ENCODE peak calls at places on chromosomes 7 and 10, in eight cellular contexts. One of them, this sample, is unnamed.

GRCh38 chr10:48612241-48612943 is 7.5 kb upstream of the ARHGAP22 start:
- DNase-seq in head of caudate nucleus: no peak
- DNase-seq in T-helper 2 cell: no peak
- DNase-seq in brain microvascular endothelial cell: no peak
- DNase-seq in activated T-cell treated with anti-CD3 and anti-CD28 coated beads, Interleukin-2, amount 50 U/mL, for 24 hours: no peak
- DNase-seq in stimulated activated CD4-positive, alpha-beta T cell treated with anti-CD3 and anti-CD28 coated beads, Interleukin-4, amount 100 ng/mL, for 48 hours: no peak
- DNase-seq in stimulated activated CD8-positive, alpha-beta memory T cell treated with anti-CD3 and anti-CD28 coated beads, Interleukin-7, amount 100 ng/mL, for 1 hour: no peak
- DNase-seq in naive thymus-derived CD8-positive, alpha-beta T cell: no peak
- DNase-seq in this sample: no peak

GRCh38 chr10:101829561-101830315 is 11.5 kb upstream of the OGA start:
- DNase-seq in head of caudate nucleus: no peak
- DNase-seq in T-helper 2 cell: peak
- DNase-seq in brain microvascular endothelial cell: no peak
- DNase-seq in activated T-cell treated with anti-CD3 and anti-CD28 coated beads, Interleukin-2, amount 50 U/mL, for 24 hours: peak
- DNase-seq in stimulated activated CD4-positive, alpha-beta T cell treated with anti-CD3 and anti-CD28 coated beads, Interleukin-4, amount 100 ng/mL, for 48 hours: peak
- DNase-seq in stimulated activated CD8-positive, alpha-beta memory T cell treated with anti-CD3 and anti-CD28 coated beads, Interleukin-7, amount 100 ng/mL, for 1 hour: no peak
- DNase-seq in naive thymus-derived CD8-positive, alpha-beta T cell: peak
- DNase-seq in this sample: no peak

GRCh38 chr10:97573021-97573420 is 442 bp downstream of the ANKRD2 start:
- DNase-seq in head of caudate nucleus: no peak
- DNase-seq in T-helper 2 cell: no peak
- DNase-seq in brain microvascular endothelial cell: peak
- DNase-seq in activated T-cell treated with anti-CD3 and anti-CD28 coated beads, Interleukin-2, amount 50 U/mL, for 24 hours: peak
- DNase-seq in stimulated activated CD4-positive, alpha-beta T cell treated with anti-CD3 and anti-CD28 coated beads, Interleukin-4, amount 100 ng/mL, for 48 hours: no peak
- DNase-seq in stimulated activated CD8-positive, alpha-beta memory T cell treated with anti-CD3 and anti-CD28 coated beads, Interleukin-7, amount 100 ng/mL, for 1 hour: no peak
- DNase-seq in naive thymus-derived CD8-positive, alpha-beta T cell: no peak
- DNase-seq in this sample: no peak

GRCh38 chr10:112950714-112951348 is 784 bp downstream of the TCF7L2 start:
- DNase-seq in head of caudate nucleus: peak
- DNase-seq in T-helper 2 cell: peak
- DNase-seq in brain microvascular endothelial cell: no peak
- DNase-seq in activated T-cell treated with anti-CD3 and anti-CD28 coated beads, Interleukin-2, amount 50 U/mL, for 24 hours: peak
- DNase-seq in stimulated activated CD4-positive, alpha-beta T cell treated with anti-CD3 and anti-CD28 coated beads, Interleukin-4, amount 100 ng/mL, for 48 hours: no peak
- DNase-seq in stimulated activated CD8-positive, alpha-beta memory T cell treated with anti-CD3 and anti-CD28 coated beads, Interleukin-7, amount 100 ng/mL, for 1 hour: no peak
- DNase-seq in naive thymus-derived CD8-positive, alpha-beta T cell: peak
- DNase-seq in this sample: peak

GRCh38 chr7:95723583-95724180 is 48.7 kb upstream of the DYNC1I1 start:
- DNase-seq in head of caudate nucleus: peak
- DNase-seq in T-helper 2 cell: peak
- DNase-seq in brain microvascular endothelial cell: peak
- DNase-seq in activated T-cell treated with anti-CD3 and anti-CD28 coated beads, Interleukin-2, amount 50 U/mL, for 24 hours: no peak
- DNase-seq in stimulated activated CD4-positive, alpha-beta T cell treated with anti-CD3 and anti-CD28 coated beads, Interleukin-4, amount 100 ng/mL, for 48 hours: no peak
- DNase-seq in stimulated activated CD8-positive, alpha-beta memory T cell treated with anti-CD3 and anti-CD28 coated beads, Interleukin-7, amount 100 ng/mL, for 1 hour: no peak
- DNase-seq in naive thymus-derived CD8-positive, alpha-beta T cell: no peak
- DNase-seq in this sample: peak

GRCh38 chr7:42164946-42165345 is 72.1 kb downstream of the GLI3 start:
- DNase-seq in head of caudate nucleus: no peak
- DNase-seq in T-helper 2 cell: no peak
- DNase-seq in brain microvascular endothelial cell: no peak
- DNase-seq in activated T-cell treated with anti-CD3 and anti-CD28 coated beads, Interleukin-2, amount 50 U/mL, for 24 hours: no peak
- DNase-seq in stimulated activated CD4-positive, alpha-beta T cell treated with anti-CD3 and anti-CD28 coated beads, Interleukin-4, amount 100 ng/mL, for 48 hours: no peak
- DNase-seq in stimulated activated CD8-positive, alpha-beta memory T cell treated with anti-CD3 and anti-CD28 coated beads, Interleukin-7, amount 100 ng/mL, for 1 hour: no peak
- DNase-seq in naive thymus-derived CD8-positive, alpha-beta T cell: no peak
- DNase-seq in this sample: no peak

GRCh38 chr7:130896898-130897514 is 163.0 kb upstream of the KLF14 start:
- DNase-seq in head of caudate nucleus: peak
- DNase-seq in T-helper 2 cell: peak
- DNase-seq in brain microvascular endothelial cell: no peak
- DNase-seq in activated T-cell treated with anti-CD3 and anti-CD28 coated beads, Interleukin-2, amount 50 U/mL, for 24 hours: peak
- DNase-seq in stimulated activated CD4-positive, alpha-beta T cell treated with anti-CD3 and anti-CD28 coated beads, Interleukin-4, amount 100 ng/mL, for 48 hours: peak
- DNase-seq in stimulated activated CD8-positive, alpha-beta memory T cell treated with anti-CD3 and anti-CD28 coated beads, Interleukin-7, amount 100 ng/mL, for 1 hour: peak
- DNase-seq in naive thymus-derived CD8-positive, alpha-beta T cell: peak
- DNase-seq in this sample: peak

GRCh38 chr7:1292972-1293830 is 60.5 kb downstream of the UNCX start:
- DNase-seq in head of caudate nucleus: no peak
- DNase-seq in T-helper 2 cell: no peak
- DNase-seq in brain microvascular endothelial cell: no peak
- DNase-seq in activated T-cell treated with anti-CD3 and anti-CD28 coated beads, Interleukin-2, amount 50 U/mL, for 24 hours: no peak
- DNase-seq in stimulated activated CD4-positive, alpha-beta T cell treated with anti-CD3 and anti-CD28 coated beads, Interleukin-4, amount 100 ng/mL, for 48 hours: no peak
- DNase-seq in stimulated activated CD8-positive, alpha-beta memory T cell treated with anti-CD3 and anti-CD28 coated beads, Interleukin-7, amount 100 ng/mL, for 1 hour: no peak
- DNase-seq in naive thymus-derived CD8-positive, alpha-beta T cell: no peak
- DNase-seq in this sample: no peak

GRCh38 chr7:157281221-157281998 is 55.4 kb upstream of the DNAJB6 start:
- DNase-seq in head of caudate nucleus: no peak
- DNase-seq in T-helper 2 cell: no peak
- DNase-seq in brain microvascular endothelial cell: no peak
- DNase-seq in activated T-cell treated with anti-CD3 and anti-CD28 coated beads, Interleukin-2, amount 50 U/mL, for 24 hours: no peak
- DNase-seq in stimulated activated CD4-positive, alpha-beta T cell treated with anti-CD3 and anti-CD28 coated beads, Interleukin-4, amount 100 ng/mL, for 48 hours: no peak
- DNase-seq in stimulated activated CD8-positive, alpha-beta memory T cell treated with anti-CD3 and anti-CD28 coated beads, Interleukin-7, amount 100 ng/mL, for 1 hour: no peak
- DNase-seq in naive thymus-derived CD8-positive, alpha-beta T cell: no peak
- DNase-seq in this sample: no peak

GRCh38 chr7:4681922-4682620 is at the start of gene FOXK1:
- DNase-seq in head of caudate nucleus: peak
- DNase-seq in T-helper 2 cell: peak
- DNase-seq in brain microvascular endothelial cell: no peak
- DNase-seq in activated T-cell treated with anti-CD3 and anti-CD28 coated beads, Interleukin-2, amount 50 U/mL, for 24 hours: peak
- DNase-seq in stimulated activated CD4-positive, alpha-beta T cell treated with anti-CD3 and anti-CD28 coated beads, Interleukin-4, amount 100 ng/mL, for 48 hours: peak
- DNase-seq in stimulated activated CD8-positive, alpha-beta memory T cell treated with anti-CD3 and anti-CD28 coated beads, Interleukin-7, amount 100 ng/mL, for 1 hour: peak
- DNase-seq in naive thymus-derived CD8-positive, alpha-beta T cell: peak
- DNase-seq in this sample: peak

GRCh38 chr10:132579027-132579859 is 41.7 kb downstream of the INPP5A start:
- DNase-seq in head of caudate nucleus: peak
- DNase-seq in T-helper 2 cell: no peak
- DNase-seq in brain microvascular endothelial cell: no peak
- DNase-seq in activated T-cell treated with anti-CD3 and anti-CD28 coated beads, Interleukin-2, amount 50 U/mL, for 24 hours: no peak
- DNase-seq in stimulated activated CD4-positive, alpha-beta T cell treated with anti-CD3 and anti-CD28 coated beads, Interleukin-4, amount 100 ng/mL, for 48 hours: no peak
- DNase-seq in stimulated activated CD8-positive, alpha-beta memory T cell treated with anti-CD3 and anti-CD28 coated beads, Interleukin-7, amount 100 ng/mL, for 1 hour: no peak
- DNase-seq in naive thymus-derived CD8-positive, alpha-beta T cell: no peak
- DNase-seq in this sample: no peak

This sample was measured in amygdala.